ENCODE peak calls at places on chromosome X, in four cellular contexts. Z is K562, E is GM12878, H is HepG2. S is an unnamed sample.

GRCh38 chrX:120575379-120576114 is 14.8 kb upstream of the CUL4B start:
- DNase-seq in E (no peak), H (no peak), Z (peak), S (no peak)

GRCh38 chrX:94123062-94123461 is 449.1 kb downstream of the FAM133A start:
- DNase-seq in H (no peak), E (no peak), Z (no peak), S (no peak)

GRCh38 chrX:6226053-6226645 is 2.5 kb downstream of the NLGN4X start:
- DNase-seq in E (no peak), Z (no peak), H (no peak), S (no peak)

GRCh38 chrX:88613338-88613737 is 133.7 kb upstream of the CPXCR1 start:
- DNase-seq in E (no peak), Z (no peak), H (peak), S (peak)

GRCh38 chrX:17591741-17592110 is 145.6 kb upstream of the SCML1 start:
- DNase-seq in H (no peak), E (no peak), Z (no peak), S (no peak)

GRCh38 chrX:132883358-132883908 is 75.0 kb downstream of the HS6ST2 start:
- DNase-seq in E (no peak), Z (peak), H (no peak), S (no peak)

GRCh38 chrX:139639253-139639652 is 68.7 kb downstream of the MCF2 start:
- DNase-seq in H (no peak), Z (no peak), E (no peak), S (no peak)

GRCh38 chrX:118736394-118737010 is 9.1 kb downstream of the IL13RA1 start:
- DNase-seq in Z (no peak), H (no peak), E (no peak), S (no peak)

GRCh38 chrX:104112326-104112951 is at the start of gene ZCCHC18:
- DNase-seq in E (no peak), Z (peak), H (peak), S (peak)

GRCh38 chrX:150473371-150473770 is 95.0 kb upstream of the MTM1 start:
- DNase-seq in Z (no peak), E (no peak), H (no peak), S (no peak)

GRCh38 chrX:43375146-43375545 is 281.0 kb upstream of the MAOA start:
- DNase-seq in H (no peak), E (no peak), Z (no peak), S (no peak)

GRCh38 chrX:70398899-70399298 is 24.2 kb upstream of the GDPD2 start:
- DNase-seq in H (peak), Z (no peak), E (no peak), S (no peak)

GRCh38 chrX:154595559-154595958 is 10.6 kb downstream of the CTAG1A start:
- DNase-seq in E (no peak), Z (no peak), H (no peak), S (no peak)

GRCh38 chrX:79138658-79139241 is 5.7 kb upstream of the GPR174 start:
- DNase-seq in E (peak), H (no peak), Z (peak), S (no peak)

GRCh38 chrX:45602151-45602550 is 401.5 kb upstream of the DIPK2B start:
- DNase-seq in H (no peak), Z (no peak), E (no peak), S (no peak)

GRCh38 chrX:143486105-143486504 is 31.2 kb downstream of the SPANXN3 start:
- DNase-seq in H (no peak), Z (no peak), E (no peak), S (no peak)

GRCh38 chrX:108001218-108001814 is 19.1 kb upstream of the TEX13B start:
- DNase-seq in Z (peak), H (peak), E (no peak), S (peak)

GRCh38 chrX:103779156-103779555 is 2.5 kb downstream of the PLP1 start:
- DNase-seq in Z (no peak), E (no peak), H (no peak), S (no peak)

GRCh38 chrX:68196939-68197791 is 236.1 kb downstream of the OPHN1 start:
- DNase-seq in Z (peak), E (no peak), H (peak), S (peak)

GRCh38 chrX:72634321-72634720 is 61.7 kb upstream of the HDAC8 start:
- DNase-seq in E (no peak), H (no peak), Z (no peak), S (no peak)

GRCh38 chrX:108186811-108187210 is 95.2 kb downstream of the ATG4A start:
- DNase-seq in H (peak), E (no peak), Z (no peak), S (no peak)

GRCh38 chrX:70480660-70481018 is 36.0 kb downstream of the DLG3 start:
- DNase-seq in Z (no peak), H (no peak), E (no peak), S (no peak)

GRCh38 chrX:94454159-94454558 is 780.2 kb downstream of the FAM133A start:
- DNase-seq in H (no peak), Z (no peak), E (no peak), S (no peak)

GRCh38 chrX:19811807-19812604 is 75.4 kb downstream of the SH3KBP1 start:
- DNase-seq in E (no peak), Z (no peak), H (no peak), S (no peak)

GRCh38 chrX:151759041-151759440 is 24.5 kb downstream of the CNGA2 start:
- DNase-seq in H (no peak), E (no peak), Z (no peak), S (no peak)

GRCh38 chrX:10166731-10167149 is 10.0 kb downstream of the CLCN4 start:
- DNase-seq in Z (no peak), H (peak), E (no peak), S (no peak)

GRCh38 chrX:137573356-137574101 is 7.6 kb downstream of the ZIC3 start:
- DNase-seq in Z (no peak), E (no peak), H (no peak), S (no peak)

GRCh38 chrX:7027071-7027470 is 120.4 kb upstream of the STS start:
- DNase-seq in E (no peak), H (no peak), Z (no peak), S (no peak)

GRCh38 chrX:40267334-40268118 is 169.8 kb upstream of the BCOR start:
- DNase-seq in E (peak), H (no peak), Z (no peak), S (no peak)

GRCh38 chrX:148466292-148466691 is 34.1 kb upstream of the AFF2 start:
- DNase-seq in E (no peak), Z (no peak), H (no peak), S (no peak)

GRCh38 chrX:2159858-2160257 is 340.9 kb downstream of the DHRSX start:
- DNase-seq in Z (no peak), E (no peak), H (no peak), S (no peak)

GRCh38 chrX:77742788-77743476 is 43.1 kb downstream of the ATRX start:
- DNase-seq in Z (no peak), E (no peak), H (no peak), S (no peak)

GRCh38 chrX:30141966-30142365 is 73.4 kb upstream of the MAGEB2 start:
- DNase-seq in H (peak), Z (peak), E (no peak), S (peak)

GRCh38 chrX:31314921-31315320 is 243.1 kb upstream of the FTHL17 start:
- DNase-seq in E (no peak), Z (no peak), H (no peak), S (no peak)

GRCh38 chrX:154374361-154375155 is at the start of gene FLNA:
- DNase-seq in E (no peak), H (no peak), Z (peak), S (no peak)

GRCh38 chrX:18151661-18152060 is 69.0 kb downstream of the BEND2 start:
- DNase-seq in E (no peak), H (no peak), Z (no peak), S (no peak)

GRCh38 chrX:7100022-7100421 is 47.5 kb upstream of the STS start:
- DNase-seq in H (no peak), E (no peak), Z (no peak), S (no peak)

GRCh38 chrX:1442724-1443367 is 9.9 kb downstream of the ASMTL start:
- DNase-seq in E (no peak), H (no peak), Z (no peak), S (no peak)

DNA sequence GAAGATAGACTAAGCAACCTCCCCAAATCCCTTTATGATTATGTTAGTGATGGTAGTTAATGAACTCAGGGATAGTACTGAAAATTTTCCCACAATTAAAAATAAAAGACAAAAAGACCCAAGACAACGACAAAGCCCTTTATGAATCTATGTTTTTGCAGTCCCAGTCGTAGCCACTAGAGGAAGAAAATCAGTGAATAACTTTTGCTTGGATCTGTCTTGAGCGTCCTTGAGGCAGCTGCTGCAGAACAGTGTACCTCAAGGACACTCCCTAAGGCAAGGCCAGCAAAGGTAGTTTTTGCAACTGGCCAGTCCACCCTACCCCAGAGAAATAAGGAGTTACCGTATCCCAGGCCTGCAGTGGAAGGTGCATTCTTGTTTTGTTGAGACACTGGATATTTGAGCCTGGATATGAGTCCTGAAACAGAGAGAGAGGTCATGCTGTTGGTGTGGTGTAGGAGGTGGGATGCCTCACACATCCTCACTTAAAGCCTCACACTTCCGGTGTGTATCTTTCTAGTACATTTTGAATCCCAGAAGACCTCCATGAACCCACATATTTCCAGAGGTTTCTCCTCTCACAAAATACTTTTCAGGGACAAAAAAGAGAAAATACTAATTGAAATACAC is 8.7 kb upstream of the TIMM8A start:
- DNase-seq in Z (peak), H (no peak), E (no peak), S (peak)
- TF ChIP-seq FOXK2 in Z (no peak), H (no peak), E (no peak), S (no peak)

DNA sequence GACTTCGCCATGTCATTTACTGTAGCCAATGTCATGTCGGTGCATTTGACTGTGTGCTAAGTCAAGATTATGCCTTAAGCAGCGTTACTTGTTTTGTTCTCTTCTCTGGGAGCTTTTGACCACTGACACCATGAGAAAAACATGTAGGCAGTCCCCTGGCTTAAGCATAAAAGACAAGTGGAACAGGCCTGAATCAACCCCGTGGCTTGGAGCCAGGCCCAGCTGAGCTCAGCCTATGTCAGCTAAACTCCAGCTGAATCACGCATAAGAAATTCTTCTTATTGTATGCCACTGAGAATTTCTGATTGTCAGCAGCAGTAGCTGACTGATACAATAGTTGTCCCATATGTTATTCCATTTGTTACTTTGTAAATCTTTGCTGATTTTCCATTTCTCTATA is 261.9 kb downstream of the CBLL2 start:
- DNase-seq in Z (no peak), H (no peak), E (no peak), S (no peak)
- TF ChIP-seq FOXK2 in Z (no peak), H (no peak), E (no peak), S (no peak)

GRCh38 chrX:53282313-53282712 is 929 bp upstream of the IQSEC2 start:
- DNase-seq in H (no peak), Z (no peak), E (no peak), S (no peak)

GRCh38 chrX:53283099-53283498 is 1.7 kb upstream of the IQSEC2 start:
- DNase-seq in H (no peak), E (no peak), Z (no peak), S (no peak)

GRCh38 chrX:53280703-53281320 is 572 bp downstream of the IQSEC2 start:
- DNase-seq in E (no peak), H (no peak), Z (no peak), S (no peak)

GRCh38 chrX:53280316-53280702 is 1.1 kb downstream of the IQSEC2 start:
- DNase-seq in H (no peak), E (no peak), Z (no peak), S (no peak)

DNA sequence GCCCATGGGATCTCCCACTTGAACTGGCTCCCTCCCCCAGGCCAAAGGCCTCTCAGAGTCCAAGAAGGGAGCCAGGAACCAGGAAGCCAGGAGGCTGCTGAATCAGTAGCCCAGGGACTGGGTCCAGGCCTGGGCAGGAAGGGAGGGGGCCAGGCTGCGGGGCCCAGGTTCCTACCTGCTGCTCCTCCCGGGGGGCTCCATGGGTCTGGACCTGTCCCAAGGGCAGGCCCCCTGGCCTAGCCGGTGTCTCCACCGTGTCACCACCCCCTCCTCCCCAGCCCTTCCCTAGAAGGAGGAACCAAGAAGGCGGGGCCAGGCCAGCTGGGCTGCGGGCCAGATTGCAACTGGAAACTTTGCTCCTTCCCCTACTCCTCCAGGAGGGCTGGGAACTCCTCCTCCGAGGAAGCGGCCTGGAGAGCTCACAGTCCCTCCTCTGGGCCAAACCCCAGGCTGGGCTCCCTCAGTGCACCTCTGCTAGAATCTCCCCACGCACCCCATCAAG is at the start of gene IQSEC2:
- DNase-seq in Z (peak), H (no peak), E (no peak), S (peak)
- TF ChIP-seq FOXK2 in Z (no peak), H (no peak), E (no peak), S (no peak)

GRCh38 chrX:56569378-56570061 is 6.1 kb downstream of the UBQLN2 start:
- DNase-seq in Z (peak), E (no peak), H (no peak), S (no peak)

GRCh38 chrX:56563231-56564116 is at the start of gene UBQLN2:
- DNase-seq in H (peak), Z (peak), E (no peak), S (peak)

GRCh38 chrX:56564182-56564885 is 907 bp downstream of the UBQLN2 start:
- DNase-seq in H (peak), E (no peak), Z (peak), S (no peak)

GRCh38 chrX:56564921-56565861 is 1.8 kb downstream of the UBQLN2 start:
- DNase-seq in E (no peak), Z (peak), H (peak), S (no peak)
- TF ChIP-seq FOXK2 in E (no peak), Z (no peak), H (no peak), S (no peak)

GRCh38 chrX:39152106-39152649 is 350.9 kb downstream of the MID1IP1 start:
- DNase-seq in Z (peak), E (no peak), H (no peak), S (peak)
- TF ChIP-seq FOXK2 in Z (no peak), E (no peak), H (no peak), S (no peak)

DNA sequence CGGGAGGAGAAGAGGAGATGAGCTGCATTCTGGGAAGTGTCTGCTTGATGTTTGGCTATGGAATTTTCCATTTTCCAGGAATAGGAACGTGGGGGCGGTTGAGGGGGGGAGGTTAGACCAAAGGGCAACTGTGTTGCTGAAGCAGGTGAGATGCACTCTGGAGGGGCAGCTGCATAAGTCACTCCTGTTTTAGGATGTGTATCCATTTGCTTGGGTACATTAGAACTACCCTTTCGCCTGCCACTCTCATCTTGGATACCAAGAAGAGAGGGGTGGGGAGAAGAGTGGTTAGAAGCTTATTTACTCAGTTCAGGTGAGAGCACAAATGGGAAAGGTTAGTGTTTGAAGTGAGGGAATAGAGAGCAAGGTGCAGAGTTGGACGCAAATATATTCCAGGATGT is 934 bp upstream of the GPR119 start:
- DNase-seq in E (no peak), H (peak), Z (no peak), S (no peak)
- TF ChIP-seq FOXK2 in E (no peak), H (no peak), Z (no peak), S (no peak)

GRCh38 chrX:155612312-155613224 is at the start of gene TMLHE:
- DNase-seq in E (peak), Z (peak), H (peak), S (peak)
- TF ChIP-seq FOXK2 in E (no peak), Z (no peak), H (no peak), S (no peak)

S was measured in HEK293T.